ENCODE peak calls at places on chromosomes 16 and 17, in nine cellular contexts. One of them, this sample, is unnamed.

GRCh38 chr17:44536090-44536960 is 21.0 kb upstream of the FZD2 start:
- DNase-seq in posterior vena cava: no peak
- DNase-seq in stimulated activated CD4-positive, alpha-beta T cell treated with anti-CD3 and anti-CD28 coated beads, Interleukin-15, amount 100 ng/mL, for 1 hour: no peak
- DNase-seq in NCI-H1092: no peak
- DNase-seq in heart right ventricle: peak
- DNase-seq in NCI-H1436: no peak
- DNase-seq in HTR-8/SVneo: no peak
- DNase-seq in Calu3: no peak
- DNase-seq in CD8-positive, alpha-beta memory T cell: no peak
- DNase-seq in this sample: no peak

GRCh38 chr16:30137897-30138296 is 14.9 kb upstream of the MAPK3 start:
- DNase-seq in posterior vena cava: no peak
- DNase-seq in stimulated activated CD4-positive, alpha-beta T cell treated with anti-CD3 and anti-CD28 coated beads, Interleukin-15, amount 100 ng/mL, for 1 hour: no peak
- DNase-seq in NCI-H1092: no peak
- DNase-seq in heart right ventricle: no peak
- DNase-seq in NCI-H1436: no peak
- DNase-seq in HTR-8/SVneo: no peak
- DNase-seq in Calu3: no peak
- DNase-seq in CD8-positive, alpha-beta memory T cell: no peak
- DNase-seq in this sample: no peak

GRCh38 chr17:41666708-41667279 is 21.9 kb upstream of the EIF1 start:
- DNase-seq in posterior vena cava: peak
- DNase-seq in stimulated activated CD4-positive, alpha-beta T cell treated with anti-CD3 and anti-CD28 coated beads, Interleukin-15, amount 100 ng/mL, for 1 hour: peak
- DNase-seq in NCI-H1092: peak
- DNase-seq in heart right ventricle: peak
- DNase-seq in NCI-H1436: peak
- DNase-seq in HTR-8/SVneo: peak
- DNase-seq in Calu3: peak
- DNase-seq in CD8-positive, alpha-beta memory T cell: peak
- DNase-seq in this sample: peak

GRCh38 chr17:35915153-35915969 is 15.2 kb downstream of the RDM1 start:
- DNase-seq in posterior vena cava: no peak
- DNase-seq in stimulated activated CD4-positive, alpha-beta T cell treated with anti-CD3 and anti-CD28 coated beads, Interleukin-15, amount 100 ng/mL, for 1 hour: no peak
- DNase-seq in NCI-H1092: no peak
- DNase-seq in heart right ventricle: no peak
- DNase-seq in NCI-H1436: no peak
- DNase-seq in HTR-8/SVneo: no peak
- DNase-seq in Calu3: no peak
- DNase-seq in CD8-positive, alpha-beta memory T cell: no peak
- DNase-seq in this sample: no peak

GRCh38 chr17:80175411-80175810 is 5.6 kb downstream of the CARD14 start:
- DNase-seq in posterior vena cava: no peak
- DNase-seq in stimulated activated CD4-positive, alpha-beta T cell treated with anti-CD3 and anti-CD28 coated beads, Interleukin-15, amount 100 ng/mL, for 1 hour: no peak
- DNase-seq in NCI-H1092: no peak
- DNase-seq in heart right ventricle: no peak
- DNase-seq in NCI-H1436: no peak
- DNase-seq in HTR-8/SVneo: no peak
- DNase-seq in Calu3: peak
- DNase-seq in CD8-positive, alpha-beta memory T cell: no peak
- DNase-seq in this sample: no peak

GRCh38 chr17:41452276-41452675 is 11.5 kb upstream of the KRT38 start:
- DNase-seq in posterior vena cava: no peak
- DNase-seq in stimulated activated CD4-positive, alpha-beta T cell treated with anti-CD3 and anti-CD28 coated beads, Interleukin-15, amount 100 ng/mL, for 1 hour: no peak
- DNase-seq in NCI-H1092: no peak
- DNase-seq in heart right ventricle: no peak
- DNase-seq in NCI-H1436: no peak
- DNase-seq in HTR-8/SVneo: no peak
- DNase-seq in Calu3: no peak
- DNase-seq in CD8-positive, alpha-beta memory T cell: no peak
- DNase-seq in this sample: no peak

GRCh38 chr16:67326472-67327309 is at the start of the genes KCTD19 and LRRC36:
- DNase-seq in posterior vena cava: peak
- DNase-seq in stimulated activated CD4-positive, alpha-beta T cell treated with anti-CD3 and anti-CD28 coated beads, Interleukin-15, amount 100 ng/mL, for 1 hour: peak
- DNase-seq in NCI-H1092: peak
- DNase-seq in heart right ventricle: peak
- DNase-seq in NCI-H1436: peak
- DNase-seq in HTR-8/SVneo: peak
- DNase-seq in Calu3: peak
- DNase-seq in CD8-positive, alpha-beta memory T cell: peak
- DNase-seq in this sample: peak

GRCh38 chr16:63945805-63946204 is 1176.1 kb downstream of the CDH11 start:
- DNase-seq in posterior vena cava: no peak
- DNase-seq in stimulated activated CD4-positive, alpha-beta T cell treated with anti-CD3 and anti-CD28 coated beads, Interleukin-15, amount 100 ng/mL, for 1 hour: no peak
- DNase-seq in NCI-H1092: no peak
- DNase-seq in heart right ventricle: no peak
- DNase-seq in NCI-H1436: no peak
- DNase-seq in HTR-8/SVneo: no peak
- DNase-seq in Calu3: no peak
- DNase-seq in CD8-positive, alpha-beta memory T cell: no peak
- DNase-seq in this sample: no peak

GRCh38 chr16:53881371-53881770 is 177.4 kb downstream of the FTO start:
- DNase-seq in posterior vena cava: no peak
- DNase-seq in stimulated activated CD4-positive, alpha-beta T cell treated with anti-CD3 and anti-CD28 coated beads, Interleukin-15, amount 100 ng/mL, for 1 hour: no peak
- DNase-seq in NCI-H1092: no peak
- DNase-seq in heart right ventricle: no peak
- DNase-seq in NCI-H1436: no peak
- DNase-seq in HTR-8/SVneo: no peak
- DNase-seq in Calu3: no peak
- DNase-seq in CD8-positive, alpha-beta memory T cell: no peak
- DNase-seq in this sample: no peak

GRCh38 chr17:63445571-63446217 is 412 bp downstream of the CYB561 start:
- DNase-seq in posterior vena cava: peak
- DNase-seq in stimulated activated CD4-positive, alpha-beta T cell treated with anti-CD3 and anti-CD28 coated beads, Interleukin-15, amount 100 ng/mL, for 1 hour: peak
- DNase-seq in NCI-H1092: peak
- DNase-seq in heart right ventricle: no peak
- DNase-seq in NCI-H1436: no peak
- DNase-seq in HTR-8/SVneo: no peak
- DNase-seq in Calu3: no peak
- DNase-seq in CD8-positive, alpha-beta memory T cell: peak
- DNase-seq in this sample: peak